ENCODE peak calls at places on chromosomes 4 and X, in eight cellular contexts. B is cardiac muscle cell, O is endothelial cell, T is A549, C is choroid plexus epithelial cell, R is transverse colon, S is lung, F is epithelial cell of proximal tubule. G is an unnamed sample.

GRCh38 chr4:181909368-181909767 is 333.8 kb upstream of the TENM3 start:
- DNase-seq in B (peak), O (no peak), T (no peak), C (peak), R (no peak), S (no peak), F (no peak), G (no peak)

GRCh38 chr4:151294833-151295496 is 18.0 kb downstream of the PRSS48 start:
- DNase-seq in B (no peak), O (no peak), T (no peak), C (no peak), R (peak), S (no peak), F (no peak), G (no peak)

GRCh38 chr4:5545271-5545670 is 163.1 kb downstream of the EVC2 start:
- DNase-seq in B (no peak), O (no peak), T (no peak), C (no peak), R (no peak), S (no peak), F (no peak), G (no peak)

GRCh38 chr4:115657991-115658390 is 544.6 kb upstream of the NDST4 start:
- DNase-seq in B (no peak), O (no peak), T (no peak), C (no peak), R (no peak), S (no peak), F (no peak), G (no peak)

GRCh38 chr4:125368684-125369083 is 53.9 kb downstream of the FAT4 start:
- DNase-seq in B (no peak), O (no peak), T (no peak), C (peak), R (no peak), S (no peak), F (no peak), G (no peak)

GRCh38 chrX:21166302-21166982 is 207.8 kb upstream of the CNKSR2 start:
- DNase-seq in B (peak), O (no peak), T (peak), C (peak), R (no peak), S (no peak), F (peak), G (no peak)

GRCh38 chr4:15936495-15936894 is 2.0 kb downstream of the FGFBP1 start:
- DNase-seq in B (no peak), O (no peak), T (no peak), C (no peak), R (peak), S (peak), F (no peak), G (no peak)

GRCh38 chr4:168451331-168451730 is 29.0 kb downstream of the DDX60L start:
- DNase-seq in B (no peak), O (no peak), T (no peak), C (peak), R (no peak), S (no peak), F (no peak), G (no peak)

GRCh38 chrX:67587946-67588624 is 44.3 kb downstream of the AR start:
- DNase-seq in B (no peak), O (no peak), T (no peak), C (no peak), R (no peak), S (no peak), F (no peak), G (no peak)

GRCh38 chr4:7902101-7902553 is 37.5 kb downstream of the AFAP1 start:
- DNase-seq in B (no peak), O (no peak), T (no peak), C (no peak), R (no peak), S (no peak), F (no peak), G (no peak)

GRCh38 chr4:110626532-110627153 is 3.8 kb upstream of the PITX2 start:
- DNase-seq in B (no peak), O (no peak), T (no peak), C (no peak), R (no peak), S (no peak), F (no peak), G (no peak)

GRCh38 chr4:3519468-3520264 is 12.6 kb downstream of the LRPAP1 start:
- DNase-seq in B (no peak), O (no peak), T (no peak), C (no peak), R (peak), S (no peak), F (no peak), G (no peak)

GRCh38 chr4:10117424-10118354 is 1.1 kb upstream of the WDR1 start:
- DNase-seq in B (no peak), O (no peak), T (no peak), C (peak), R (peak), S (peak), F (no peak), G (peak)

GRCh38 chr4:118834960-118835895 is 698 bp downstream of the SEC24D start:
- DNase-seq in B (peak), O (peak), T (peak), C (peak), R (peak), S (peak), F (peak), G (peak)

GRCh38 chr4:42306221-42307109 is 90.8 kb upstream of the SHISA3 start:
- DNase-seq in B (no peak), O (no peak), T (no peak), C (no peak), R (no peak), S (no peak), F (no peak), G (no peak)

GRCh38 chr4:1312821-1313640 is 23.3 kb downstream of the MAEA start:
- DNase-seq in B (no peak), O (no peak), T (no peak), C (no peak), R (no peak), S (no peak), F (no peak), G (no peak)

GRCh38 chr4:151931563-151931962 is 170.8 kb upstream of the GATB start:
- DNase-seq in B (no peak), O (no peak), T (no peak), C (no peak), R (no peak), S (no peak), F (no peak), G (no peak)

GRCh38 chrX:41921492-41922124 is 1.7 kb downstream of the CASK start:
- DNase-seq in B (no peak), O (no peak), T (no peak), C (peak), R (no peak), S (no peak), F (no peak), G (peak)

GRCh38 chr4:37549003-37549402 is 137.2 kb downstream of the RELL1 start:
- DNase-seq in B (no peak), O (no peak), T (no peak), C (peak), R (no peak), S (no peak), F (peak), G (no peak)

GRCh38 chr4:123096038-123096437 is 173.6 kb upstream of the NUDT6 start:
- DNase-seq in B (peak), O (peak), T (no peak), C (peak), R (no peak), S (no peak), F (no peak), G (no peak)
- TF ChIP-seq CTCF in B (peak), O (peak), T (peak), C (peak), R (no peak), S (no peak), F (peak), G (no peak)

GRCh38 chrX:154836163-154836562 is 1.7 kb upstream of the SMIM9 start:
- DNase-seq in B (no peak), O (no peak), T (no peak), C (no peak), R (no peak), S (no peak), F (no peak), G (no peak)
- TF ChIP-seq CTCF in B (no peak), O (no peak), T (no peak), C (no peak), R (no peak), S (no peak), F (no peak), G (no peak)

DNA sequence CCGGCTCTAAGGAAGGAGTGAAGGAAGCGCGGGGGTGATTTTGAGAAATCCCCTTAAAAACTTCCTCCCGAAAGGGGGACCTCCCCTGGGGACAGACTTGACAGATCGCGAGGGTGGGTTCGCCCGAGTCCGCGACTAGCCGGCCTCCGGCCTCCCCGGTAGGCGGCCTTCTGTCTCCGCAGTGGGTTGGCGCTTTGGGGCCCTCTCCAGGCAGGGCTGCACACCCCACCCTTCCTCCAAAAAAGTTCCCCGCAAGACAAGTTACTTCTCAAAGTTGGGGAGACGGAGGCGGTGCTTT is 24.8 kb downstream of the HOPX start:
- DNase-seq in B (no peak), O (peak), T (no peak), C (no peak), R (peak), S (no peak), F (no peak), G (peak)
- TF ChIP-seq CTCF in B (peak), O (no peak), T (no peak), C (peak), R (peak), S (no peak), F (no peak), G (no peak)

DNA sequence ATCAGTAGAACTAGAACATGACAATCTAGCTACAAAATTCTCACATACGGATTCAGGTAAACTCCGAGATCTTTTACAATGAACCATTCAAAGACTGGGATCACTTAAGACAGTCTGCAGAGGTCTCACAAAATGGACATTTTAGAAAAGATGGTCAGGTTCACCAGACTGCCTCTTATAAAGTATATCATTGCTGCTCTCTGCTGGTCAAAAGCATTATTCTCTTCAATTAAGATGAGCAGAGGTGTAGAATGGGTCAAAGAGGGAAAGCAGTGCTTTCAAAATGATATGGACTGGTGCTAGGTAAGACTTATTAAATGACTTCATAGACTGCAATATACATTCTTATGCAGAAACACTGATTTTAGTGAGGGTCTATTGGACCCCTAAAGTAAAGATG is 434.7 kb downstream of the PACRGL start:
- DNase-seq in B (peak), O (peak), T (no peak), C (peak), R (no peak), S (no peak), F (peak), G (no peak)
- TF ChIP-seq CTCF in B (no peak), O (peak), T (no peak), C (no peak), R (peak), S (no peak), F (peak), G (no peak)

GRCh38 chr4:111778543-111778942 is 366.7 kb upstream of the FAM241A start:
- DNase-seq in B (peak), O (no peak), T (no peak), C (peak), R (no peak), S (no peak), F (no peak), G (no peak)
- TF ChIP-seq CTCF in B (no peak), O (no peak), T (peak), C (peak), R (no peak), S (no peak), F (peak), G (no peak)

DNA sequence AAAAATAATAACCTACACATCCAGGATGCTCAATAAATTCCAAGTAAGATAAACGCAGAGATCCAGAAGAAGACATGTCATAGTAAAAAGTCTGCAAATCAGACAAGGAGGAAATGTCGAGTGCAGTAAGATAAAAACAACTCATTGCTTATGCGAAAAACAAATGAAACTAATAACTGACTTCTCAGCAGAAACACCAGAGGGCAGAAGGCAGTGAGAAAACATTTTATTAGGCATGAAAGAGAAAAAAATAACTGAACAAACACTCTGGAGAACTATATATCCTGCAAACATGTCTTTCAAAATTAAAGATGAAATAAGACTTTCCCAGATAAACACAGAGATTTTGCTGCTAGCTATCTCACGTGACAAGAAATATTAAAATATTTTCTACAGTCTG is 201.3 kb upstream of the CTSO start:
- DNase-seq in B (no peak), O (no peak), T (no peak), C (peak), R (no peak), S (no peak), F (no peak), G (no peak)
- TF ChIP-seq CTCF in B (peak), O (no peak), T (no peak), C (peak), R (no peak), S (no peak), F (peak), G (no peak)

DNA sequence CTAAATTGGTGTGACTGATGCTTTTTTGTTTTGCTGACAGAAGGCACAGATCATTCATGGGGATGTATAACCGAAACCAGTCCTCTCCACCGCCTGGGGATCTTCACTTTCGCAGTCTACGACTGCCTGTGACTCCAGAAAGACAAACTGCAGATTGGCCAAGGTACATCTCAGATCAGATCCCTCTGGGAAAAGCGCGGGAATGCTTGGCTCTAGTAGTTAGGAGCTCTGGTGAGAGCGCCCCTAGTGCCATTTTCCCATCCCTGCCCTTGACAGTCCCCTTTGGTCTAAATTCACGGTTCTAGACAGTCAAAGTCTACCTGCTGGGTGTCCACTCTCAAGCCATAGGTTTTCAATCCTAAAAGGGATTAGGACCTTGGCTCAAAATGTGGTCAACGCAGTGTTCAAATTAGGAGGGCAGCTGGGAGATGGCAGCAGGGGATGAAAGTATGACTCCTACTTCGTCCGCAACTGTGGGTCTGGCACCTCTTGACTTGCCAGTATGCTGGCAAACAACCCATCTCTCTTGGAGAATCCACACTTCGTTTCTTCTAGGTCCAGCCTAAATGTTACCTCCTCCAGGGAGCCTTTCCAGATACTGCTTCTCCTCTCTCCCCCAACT is 6.9 kb upstream of the HAND2 start:
- DNase-seq in B (peak), O (peak), T (no peak), C (no peak), R (no peak), S (no peak), F (no peak), G (no peak)
- TF ChIP-seq CTCF in B (no peak), O (peak), T (no peak), C (peak), R (no peak), S (no peak), F (peak), G (no peak)

DNA sequence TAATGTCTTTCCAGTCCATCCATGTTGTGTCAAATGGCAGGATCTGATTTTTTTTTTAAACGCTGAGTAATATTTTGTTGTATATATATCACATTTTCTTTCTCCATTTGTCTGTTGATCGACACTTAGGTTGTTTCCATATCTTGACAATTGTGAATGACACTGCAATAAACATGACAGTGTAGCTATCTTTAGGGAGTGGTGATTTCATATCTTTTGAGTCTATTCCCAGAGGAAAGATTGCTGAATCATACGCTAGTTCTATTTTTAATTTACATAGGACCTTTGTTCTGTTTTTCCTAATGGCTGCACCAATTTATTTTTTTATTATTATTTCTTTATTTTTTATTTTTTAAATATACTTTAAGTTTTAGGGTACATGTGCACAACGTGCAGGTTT is 470.7 kb downstream of the CCSER1 start:
- DNase-seq in B (no peak), O (no peak), T (no peak), C (no peak), R (no peak), S (no peak), F (no peak), G (no peak)
- TF ChIP-seq CTCF in B (no peak), O (no peak), T (no peak), C (no peak), R (no peak), S (no peak), F (no peak), G (no peak)

G was measured in GM13976.